ENCODE peak calls at places on chromosomes 1 and 21, in four cellular contexts. L is endodermal cell, Z is left lung, P is AG04449. T is an unnamed sample.
A peak's percentile ranks its signal among the peaks of the same experiment; 100 is the strongest.

GRCh38 chr1:13784971-13785370 is 85.0 kb downstream of the PRDM2 start:
- DNase-seq in L (no peak), P (no peak), Z (no peak), T (no peak)

GRCh38 chr1:229370601-229371021 is 27.8 kb upstream of the CCSAP start:
- DNase-seq in L (no peak), P (no peak), Z (no peak), T (no peak)

GRCh38 chr1:89041055-89041707 is 18.5 kb upstream of the GBP3 start:
- DNase-seq in P (peak; percentile 41), L (no peak), Z (no peak), T (no peak)

GRCh38 chr1:231023150-231023549 is 16.9 kb downstream of the FAM89A start:
- DNase-seq in L (peak; percentile 34), Z (no peak), P (no peak), T (no peak)

GRCh38 chr1:15251807-15252546 is 5.0 kb downstream of the FHAD1 start:
- DNase-seq in L (no peak), Z (no peak), P (no peak), T (no peak)

GRCh38 chr1:209542585-209542984 is 40.9 kb upstream of the CAMK1G start:
- DNase-seq in L (no peak), P (no peak), Z (no peak), T (no peak)

GRCh38 chr1:109765483-109765815 is 1.7 kb upstream of the EPS8L3 start:
- DNase-seq in P (no peak), L (no peak), Z (peak; percentile 28), T (no peak)

GRCh38 chr1:74771913-74772515 is 39.1 kb downstream of the TYW3 start:
- DNase-seq in Z (no peak), L (no peak), P (peak; percentile 4), T (peak; percentile 5)

GRCh38 chr1:111603979-111604378 is 15.6 kb upstream of the RAP1A start:
- DNase-seq in L (no peak), P (no peak), Z (no peak), T (no peak)

GRCh38 chr1:56803561-56804156 is 15.5 kb downstream of the FYB2 start:
- DNase-seq in L (peak; percentile 90), Z (no peak), P (no peak), T (no peak)

GRCh38 chr1:243982451-243983018 is 68.5 kb upstream of the ZBTB18 start:
- DNase-seq in L (peak; percentile 62), P (no peak), Z (no peak), T (no peak)

GRCh38 chr1:177190308-177190970 is 19.7 kb downstream of the BRINP2 start:
- DNase-seq in P (no peak), L (no peak), Z (no peak), T (no peak)

GRCh38 chr1:200090252-200091159 is 63.0 kb downstream of the NR5A2 start:
- DNase-seq in L (peak; percentile 75), Z (no peak), P (no peak), T (no peak)

GRCh38 chr1:116735246-116735645 is 19.0 kb upstream of the CD2 start:
- DNase-seq in P (no peak), L (peak; percentile 26), Z (no peak), T (no peak)

GRCh38 chr1:61299468-61299867 is 217.1 kb downstream of the NFIA start:
- DNase-seq in L (no peak), Z (no peak), P (no peak), T (no peak)

GRCh38 chr1:225825606-225826005 is 15.7 kb downstream of the EPHX1 start:
- DNase-seq in Z (no peak), P (no peak), L (no peak), T (no peak)

GRCh38 chr1:198656500-198656932 is 17.7 kb downstream of the PTPRC start:
- DNase-seq in L (no peak), P (no peak), Z (peak; percentile 66), T (no peak)

GRCh38 chr1:30868833-30869435 is 39.6 kb downstream of the SDC3 start:
- DNase-seq in Z (no peak), P (no peak), L (no peak), T (no peak)

GRCh38 chr1:41917051-41917530 is 1.6 kb downstream of the HIVEP3 start:
- DNase-seq in Z (no peak), P (no peak), L (no peak), T (no peak)

GRCh38 chr21:46155514-46156377 is at the start of gene FTCD:
- DNase-seq in L (no peak), Z (no peak), P (no peak), T (no peak)

GRCh38 chr1:95388041-95388440 is 154.0 kb downstream of the RWDD3 start:
- DNase-seq in L (no peak), P (no peak), Z (no peak), T (no peak)

GRCh38 chr1:64440423-64440822 is 29.5 kb upstream of the CACHD1 start:
- DNase-seq in Z (no peak), P (no peak), L (no peak), T (no peak)

GRCh38 chr1:215095524-215095923 is 13.0 kb downstream of the KCNK2 start:
- DNase-seq in Z (no peak), L (no peak), P (no peak), T (no peak)

GRCh38 chr1:2150836-2151235 is 43.7 kb downstream of the FAAP20 start:
- DNase-seq in Z (no peak), P (no peak), L (no peak), T (no peak)

GRCh38 chr1:19439464-19440171 is 45.7 kb downstream of the CAPZB start:
- DNase-seq in L (peak; percentile 79), P (no peak), Z (no peak), T (no peak)

GRCh38 chr1:23902611-23903278 is 10.4 kb downstream of the CNR2 start:
- DNase-seq in L (peak; percentile 64), Z (peak; percentile 80), P (no peak), T (no peak)
- H3K4me3 ChIP-seq in L (peak overlapping the region; percentile 64), Z (peak overlapping the region; percentile 29), P (peak overlapping the region; percentile 15), T (no peak overlapping the region)

GRCh38 chr1:153341431-153341934 is 7.2 kb downstream of the PGLYRP4 start:
- DNase-seq in P (no peak), Z (no peak), L (peak; percentile 20), T (no peak)
- H3K4me3 ChIP-seq in P (no peak overlapping the region), Z (no peak overlapping the region), L (no peak overlapping the region), T (no peak overlapping the region)

GRCh38 chr1:17539202-17539525 is 334 bp upstream of the ARHGEF10L start:
- DNase-seq in L (no peak), P (no peak), Z (no peak), T (no peak)
- H3K4me3 ChIP-seq in L (peak overlapping the region; percentile 45), P (peak overlapping the region; percentile 46), Z (peak overlapping the region; percentile 26), T (peak overlapping the region; percentile 72)

GRCh38 chr1:45009296-45009865 is 1.7 kb downstream of the HECTD3 start:
- DNase-seq in Z (no peak), P (no peak), L (no peak), T (no peak)
- H3K4me3 ChIP-seq in Z (peak overlapping the region; percentile 86), P (peak overlapping the region; percentile 84), L (peak overlapping the region; percentile 87), T (no peak overlapping the region)

DNA sequence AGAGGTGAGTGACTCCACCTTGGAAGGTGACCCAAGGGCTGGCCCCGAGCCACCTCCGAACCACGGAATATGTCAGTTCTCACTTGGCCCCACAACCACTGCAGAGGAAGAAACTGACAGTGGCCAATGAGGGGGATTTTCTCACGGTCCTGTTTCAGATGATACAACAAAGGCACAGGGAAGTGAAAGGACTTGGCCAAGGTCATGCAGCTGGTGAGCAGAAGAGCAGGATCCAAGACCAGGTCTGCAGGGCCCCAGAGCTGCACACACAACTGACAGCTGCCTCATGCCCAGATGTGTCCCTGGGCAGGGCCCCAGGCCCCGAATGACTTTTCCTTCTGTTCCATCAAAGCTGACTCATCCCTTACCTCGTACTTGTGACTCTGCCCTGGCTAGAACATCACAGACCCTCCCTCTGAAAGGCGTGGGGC is 25.8 kb upstream of the EVA1B start:
- DNase-seq in Z (no peak), L (no peak), P (no peak), T (no peak)
- H3K4me3 ChIP-seq in Z (no peak overlapping the region), L (no peak overlapping the region), P (no peak overlapping the region), T (no peak overlapping the region)

GRCh38 chr1:232260861-232261260 is 369.1 kb downstream of the SIPA1L2 start:
- DNase-seq in Z (no peak), P (no peak), L (no peak), T (no peak)
- H3K4me3 ChIP-seq in Z (no peak overlapping the region), P (no peak overlapping the region), L (no peak overlapping the region), T (no peak overlapping the region)

GRCh38 chr1:205448540-205449253 is 7.1 kb downstream of the BLACAT1 start:
- DNase-seq in P (no peak), Z (no peak), L (peak; percentile 81), T (no peak)
- H3K4me3 ChIP-seq in P (no peak overlapping the region), Z (peak overlapping the region; percentile 37), L (peak overlapping the region; percentile 76), T (no peak overlapping the region)

GRCh38 chr1:213761845-213762407 is 225.8 kb upstream of the PROX1 start:
- DNase-seq in L (peak; percentile 64), Z (no peak), P (no peak), T (no peak)
- H3K4me3 ChIP-seq in L (no peak overlapping the region), Z (no peak overlapping the region), P (no peak overlapping the region), T (no peak overlapping the region)

GRCh38 chr1:87103099-87103498 is 188.7 kb downstream of the HS2ST1 start:
- DNase-seq in Z (no peak), P (no peak), L (no peak), T (no peak)
- H3K4me3 ChIP-seq in Z (no peak overlapping the region), P (no peak overlapping the region), L (no peak overlapping the region), T (no peak overlapping the region)